ENCODE peak calls at places on chromosomes 2 and 18, in four cellular contexts. I is Caki2, Z is WERI-Rb-1, V is endothelial cell. H is an unnamed sample.

GRCh38 chr2:55949613-55950012 is 26.0 kb upstream of the EFEMP1 start:
- DNase-seq in I (no peak), V (no peak), Z (no peak), H (no peak)

GRCh38 chr2:192051533-192051932 is 143.2 kb downstream of the TMEFF2 start:
- DNase-seq in V (no peak), I (no peak), Z (no peak), H (no peak)

GRCh38 chr2:95669441-95669994 is 77.7 kb downstream of the TRIM43 start:
- DNase-seq in I (no peak), Z (no peak), V (no peak), H (no peak)

GRCh38 chr2:174590928-174591648 is 6.5 kb downstream of the WIPF1 start:
- DNase-seq in V (no peak), I (no peak), Z (no peak), H (no peak)

GRCh38 chr2:19868705-19869550 is 32.9 kb downstream of the TTC32 start:
- DNase-seq in I (no peak), V (peak), Z (no peak), H (no peak)

GRCh38 chr2:217054791-217055190 is 194.9 kb upstream of the TNP1 start:
- DNase-seq in V (no peak), Z (peak), I (no peak), H (no peak)

GRCh38 chr2:8229546-8229986 is 452.3 kb upstream of the ID2 start:
- DNase-seq in V (no peak), Z (no peak), I (peak), H (no peak)

GRCh38 chr18:12534820-12535219 is 123.1 kb downstream of the SPIRE1 start:
- DNase-seq in V (no peak), Z (no peak), I (no peak), H (no peak)

GRCh38 chr2:227717687-227718567 is at the start of gene SLC19A3:
- DNase-seq in V (peak), I (peak), Z (peak), H (peak)

GRCh38 chr2:168758970-168759820 is 43.2 kb upstream of the NOSTRIN start:
- DNase-seq in Z (no peak), V (no peak), I (peak), H (no peak)

GRCh38 chr18:56267334-56267733 is 371.1 kb downstream of the TXNL1 start:
- DNase-seq in Z (no peak), I (no peak), V (no peak), H (peak)

GRCh38 chr2:130241041-130241707 is 42.9 kb upstream of the TUBA3E start:
- DNase-seq in V (no peak), Z (no peak), I (peak), H (no peak)

GRCh38 chr2:205276071-205276777 is 406.1 kb upstream of the NRP2 start:
- DNase-seq in I (no peak), V (no peak), Z (no peak), H (no peak)

GRCh38 chr2:134628453-134628852 is 90.3 kb downstream of the TMEM163 start:
- DNase-seq in Z (no peak), V (no peak), I (no peak), H (no peak)

GRCh38 chr2:144183744-144184143 is 336.2 kb downstream of the ZEB2 start:
- DNase-seq in I (no peak), V (peak), Z (no peak), H (no peak)

GRCh38 chr2:202932425-202933138 is 20.5 kb downstream of the CARF start:
- DNase-seq in I (no peak), V (no peak), Z (no peak), H (no peak)

GRCh38 chr2:38168710-38169480 is 92.9 kb upstream of the CYP1B1 start:
- DNase-seq in V (no peak), I (no peak), Z (no peak), H (no peak)

GRCh38 chr18:28905509-28905908 is 728.6 kb upstream of the CDH2 start:
- DNase-seq in Z (no peak), V (no peak), I (no peak), H (no peak)

GRCh38 chr2:221085376-221085900 is 486.7 kb downstream of the EPHA4 start:
- DNase-seq in V (no peak), Z (no peak), I (no peak), H (no peak)

GRCh38 chr2:127048969-127049897 is 57.7 kb downstream of the BIN1 start:
- DNase-seq in Z (peak), V (no peak), I (no peak), H (no peak)

GRCh38 chr2:147030966-147031760 is 813.7 kb upstream of the ACVR2A start:
- DNase-seq in Z (no peak), V (no peak), I (peak), H (no peak)

GRCh38 chr2:42753188-42753813 is 10.6 kb downstream of the OXER1 start:
- DNase-seq in Z (no peak), I (no peak), V (no peak), H (no peak)

GRCh38 chr2:36374586-36374985 is 19.0 kb downstream of the CRIM1 start:
- DNase-seq in V (no peak), I (no peak), Z (no peak), H (no peak)

GRCh38 chr2:136136921-136137320 is 19.0 kb upstream of the CXCR4 start:
- DNase-seq in V (no peak), I (no peak), Z (no peak), H (no peak)

GRCh38 chr2:228777855-228778355 is 493.2 kb downstream of the PID1 start:
- DNase-seq in Z (no peak), I (no peak), V (no peak), H (no peak)

GRCh38 chr2:98917031-98917459 is 19.0 kb downstream of the CRACDL start:
- DNase-seq in V (no peak), Z (no peak), I (peak), H (no peak)

GRCh38 chr2:112910865-112911264 is at the start of gene IL37:
- DNase-seq in I (no peak), Z (no peak), V (no peak), H (no peak)

GRCh38 chr2:20599001-20599600 is 51.8 kb downstream of the HS1BP3 start:
- DNase-seq in V (no peak), Z (peak), I (no peak), H (peak)

GRCh38 chr2:101956465-101957030 is 35.2 kb upstream of the IL1R2 start:
- DNase-seq in I (no peak), V (no peak), Z (no peak), H (no peak)

H was measured in dorsolateral prefrontal cortex.